ENCODE peak calls at places on chromosomes 7 and 10, in ten cellular contexts. Y is GM13976, G is psoas muscle, E is breast epithelium, S is Peyer's patch, X is esophagus squamous epithelium, T is MM.1S, J is endothelial cell, H is testis, N is heart left ventricle. Z is an unnamed sample.

GRCh38 chr10:24866615-24867583 is 85.5 kb downstream of the PRTFDC1 start:
- DNase-seq in Y (no peak), G (no peak), E (peak; percentile 46), S (peak; percentile 55), X (no peak), T (no peak), J (no peak), H (peak; percentile 58), N (peak; percentile 75), Z (no peak)

GRCh38 chr7:101733713-101734475 is 83.5 kb upstream of the CUX1 start:
- DNase-seq in Y (peak; percentile 62), G (peak; percentile 70), E (no peak), S (peak; percentile 58), X (no peak), T (peak; percentile 85), J (no peak), H (peak; percentile 50), N (no peak), Z (no peak)

GRCh38 chr7:134512271-134512670 is 15.1 kb upstream of the AKR1B10 start:
- DNase-seq in Y (no peak), G (no peak), E (no peak), S (no peak), X (no peak), T (no peak), J (no peak), H (no peak), N (no peak), Z (no peak)

GRCh38 chr10:23779287-23779686 is 340.4 kb downstream of the OTUD1 start:
- DNase-seq in Y (no peak), G (no peak), E (no peak), S (no peak), X (no peak), T (peak; percentile 77), J (no peak), H (no peak), N (no peak), Z (no peak)

GRCh38 chr7:44219371-44220045 is 18.7 kb downstream of the YKT6 start:
- DNase-seq in Y (no peak), G (peak; percentile 40), E (no peak), S (no peak), X (no peak), T (no peak), J (no peak), H (no peak), N (peak; percentile 22), Z (no peak)

GRCh38 chr10:27252267-27253000 is 11.8 kb upstream of the ACBD5 start:
- DNase-seq in Y (peak; percentile 86), G (peak; percentile 79), E (peak; percentile 38), S (peak; percentile 92), X (no peak), T (peak; percentile 46), J (peak; percentile 79), H (peak; percentile 78), N (peak; percentile 79), Z (peak; percentile 88)

GRCh38 chr7:1909476-1909875 is 239.4 kb downstream of the ELFN1 start:
- DNase-seq in Y (no peak), G (peak; percentile 31), E (no peak), S (no peak), X (no peak), T (no peak), J (no peak), H (no peak), N (peak; percentile 7), Z (no peak)

GRCh38 chr10:11425672-11426071 is 185.8 kb downstream of the USP6NL start:
- DNase-seq in Y (no peak), G (no peak), E (no peak), S (no peak), X (no peak), T (no peak), J (no peak), H (no peak), N (no peak), Z (no peak)

GRCh38 chr7:35185908-35186731 is 67.8 kb downstream of the TBX20 start:
- DNase-seq in Y (peak; percentile 1), G (peak; percentile 51), E (no peak), S (no peak), X (no peak), T (no peak), J (peak; percentile 51), H (peak; percentile 82), N (peak; percentile 72), Z (peak; percentile 30)

GRCh38 chr7:54260868-54261475 is 281.2 kb upstream of the VSTM2A start:
- DNase-seq in Y (no peak), G (no peak), E (no peak), S (no peak), X (no peak), T (no peak), J (no peak), H (no peak), N (no peak), Z (no peak)

GRCh38 chr10:5551531-5552375 is 27.0 kb downstream of the CALML3 start:
- DNase-seq in Y (no peak), G (peak; percentile 24), E (no peak), S (peak; percentile 80), X (no peak), T (peak; percentile 41), J (no peak), H (no peak), N (no peak), Z (peak; percentile 94)

GRCh38 chr10:95832216-95833037 is 75.3 kb upstream of the CC2D2B start:
- DNase-seq in Y (peak; percentile 54), G (no peak), E (no peak), S (peak; percentile 81), X (no peak), T (no peak), J (no peak), H (no peak), N (no peak), Z (peak; percentile 69)

GRCh38 chr7:30057741-30058140 is 29.5 kb downstream of the PLEKHA8 start:
- DNase-seq in Y (no peak), G (no peak), E (no peak), S (no peak), X (no peak), T (no peak), J (no peak), H (no peak), N (no peak), Z (no peak)

GRCh38 chr10:124306922-124307371 is 111.8 kb downstream of the OAT start:
- DNase-seq in Y (no peak), G (no peak), E (no peak), S (peak; percentile 37), X (no peak), T (no peak), J (no peak), H (no peak), N (no peak), Z (no peak)

GRCh38 chr7:74604326-74605020 is 53.0 kb upstream of the GTF2I start:
- DNase-seq in Y (no peak), G (peak; percentile 91), E (peak; percentile 65), S (peak; percentile 65), X (no peak), T (no peak), J (no peak), H (no peak), N (peak; percentile 59), Z (no peak)

GRCh38 chr7:56063882-56064625 is at the start of gene SUMF2:
- DNase-seq in Y (peak; percentile 98), G (peak; percentile 96), E (peak; percentile 78), S (peak; percentile 95), X (peak; percentile 40), T (peak; percentile 92), J (peak; percentile 92), H (peak; percentile 94), N (peak; percentile 94), Z (peak; percentile 89)
- TF ChIP-seq CTCF in Y (peak; percentile 37), G (no peak), E (peak; percentile 20), S (no peak), X (no peak), T (peak; percentile 28), J (no peak), H (no peak), N (peak; percentile 28), Z (no peak)

DNA sequence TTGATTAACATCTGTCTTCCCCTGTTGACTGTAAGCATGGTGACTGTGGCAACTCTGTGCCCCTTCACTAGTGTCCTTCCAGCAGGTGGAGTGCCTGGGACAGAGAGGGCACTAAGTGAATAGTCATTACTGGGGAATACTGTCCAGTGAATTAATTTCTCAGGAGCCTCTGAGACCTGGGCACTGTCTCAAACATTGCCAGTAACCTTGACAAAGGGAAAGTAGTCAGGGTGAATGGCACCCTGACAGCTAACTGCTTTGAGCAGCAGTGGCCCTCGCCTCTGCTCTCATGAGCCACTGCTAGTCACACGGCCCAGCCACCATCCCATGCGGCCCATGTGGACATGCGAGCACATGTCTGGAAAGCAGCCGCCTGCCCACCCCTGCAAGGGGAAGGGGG is 13.1 kb upstream of the GRB10 start:
- DNase-seq in Y (no peak), G (no peak), E (no peak), S (no peak), X (no peak), T (no peak), J (no peak), H (no peak), N (no peak), Z (no peak)
- TF ChIP-seq CTCF in Y (no peak), G (peak; percentile 46), E (no peak), S (no peak), X (no peak), T (no peak), J (no peak), H (no peak), N (no peak), Z (no peak)

GRCh38 chr10:120997313-120998102 is 146.3 kb downstream of the WDR11 start:
- DNase-seq in Y (no peak), G (no peak), E (no peak), S (no peak), X (no peak), T (no peak), J (no peak), H (no peak), N (no peak), Z (no peak)

GRCh38 chr10:120998251-120998650 is 147.1 kb downstream of the WDR11 start:
- DNase-seq in Y (no peak), G (no peak), E (no peak), S (no peak), X (no peak), T (no peak), J (no peak), H (no peak), N (no peak), Z (no peak)

GRCh38 chr10:120996456-120997053 is 145.4 kb downstream of the WDR11 start:
- DNase-seq in Y (no peak), G (no peak), E (no peak), S (no peak), X (no peak), T (no peak), J (no peak), H (no peak), N (no peak), Z (no peak)

GRCh38 chr10:120998782-120999285 is 147.7 kb downstream of the WDR11 start:
- DNase-seq in Y (no peak), G (no peak), E (no peak), S (no peak), X (no peak), T (no peak), J (no peak), H (no peak), N (no peak), Z (no peak)

GRCh38 chr10:120995768-120996167 is 144.6 kb downstream of the WDR11 start:
- DNase-seq in Y (no peak), G (no peak), E (no peak), S (no peak), X (no peak), T (no peak), J (no peak), H (no peak), N (no peak), Z (no peak)
- TF ChIP-seq CTCF in Y (no peak), G (no peak), E (no peak), S (no peak), X (no peak), T (no peak), J (no peak), H (no peak), N (no peak), Z (no peak)

GRCh38 chr10:60618861-60619260 is 159.4 kb upstream of the CDK1 start:
- DNase-seq in Y (no peak), G (no peak), E (no peak), S (no peak), X (no peak), T (no peak), J (no peak), H (no peak), N (no peak), Z (no peak)
- TF ChIP-seq CTCF in Y (no peak), G (peak; percentile 20), E (no peak), S (no peak), X (no peak), T (no peak), J (no peak), H (no peak), N (no peak), Z (no peak)